ENCODE peak calls at places on chromosomes 3 and 15, in ten cellular contexts. K is neural progenitor cell, W is right cardiac atrium, T is Peyer's patch, X is left ventricle myocardium inferior, V is transverse colon, Z is PC-3, B is colonic mucosa, M is sigmoid colon, N is heart right ventricle. C is an unnamed sample. For H3K4me1, the result is how much of the 10 kb centered on the place peaks cover.

GRCh38 chr15:25235391-25235790 is 203.4 kb downstream of the UBE3A start:
- DNase-seq in V (no peak), T (no peak), K (no peak), B (no peak), X (no peak), N (no peak), W (no peak), M (no peak), Z (no peak), C (no peak)

GRCh38 chr3:110530902-110531301 is 540.7 kb upstream of the NECTIN3 start:
- DNase-seq in K (no peak), N (no peak), W (no peak), Z (no peak), V (no peak), T (no peak), X (no peak), B (no peak), M (no peak), C (no peak)

GRCh38 chr3:12423918-12424634 is 60.2 kb upstream of the TSEN2 start:
- DNase-seq in X (no peak), V (no peak), Z (peak), B (no peak), W (peak), N (no peak), K (no peak), M (no peak), T (no peak), C (no peak)

GRCh38 chr3:71045212-71045916 is 538.2 kb downstream of the FOXP1 start:
- DNase-seq in K (no peak), M (no peak), X (no peak), T (no peak), V (no peak), Z (no peak), W (no peak), N (no peak), B (no peak), C (no peak)

GRCh38 chr3:97125902-97126499 is 311.6 kb downstream of the EPHA6 start:
- DNase-seq in X (no peak), K (peak), Z (no peak), N (no peak), B (no peak), V (no peak), W (no peak), M (no peak), T (no peak), C (no peak)

GRCh38 chr15:29044506-29044905 is 158.7 kb downstream of the APBA2 start:
- DNase-seq in N (no peak), X (no peak), W (no peak), V (no peak), B (no peak), T (no peak), K (no peak), M (no peak), Z (no peak), C (no peak)

GRCh38 chr3:125168711-125169410 is 43.7 kb downstream of the SLC12A8 start:
- DNase-seq in V (no peak), N (no peak), T (no peak), M (no peak), X (no peak), K (no peak), B (no peak), Z (no peak), W (no peak), C (no peak)

GRCh38 chr3:42179110-42179725 is 86.8 kb downstream of the CCK start:
- DNase-seq in T (peak), X (no peak), B (peak), M (peak), Z (peak), N (no peak), W (no peak), K (peak), V (peak), C (no peak)

GRCh38 chr3:180680097-180680430 is 775 bp upstream of the CCDC39 start:
- DNase-seq in B (peak), T (no peak), M (no peak), Z (no peak), N (no peak), W (no peak), V (peak), K (peak), X (no peak), C (no peak)

GRCh38 chr3:170054204-170054603 is 16.4 kb downstream of the GPR160 start:
- DNase-seq in M (no peak), B (no peak), T (no peak), V (no peak), N (no peak), X (no peak), K (no peak), Z (peak), W (no peak), C (no peak)

GRCh38 chr3:46017720-46018119 is 9.6 kb downstream of the XCR1 start:
- DNase-seq in B (no peak), X (no peak), W (no peak), N (no peak), Z (no peak), M (no peak), T (no peak), K (no peak), V (no peak), C (no peak)

DNA sequence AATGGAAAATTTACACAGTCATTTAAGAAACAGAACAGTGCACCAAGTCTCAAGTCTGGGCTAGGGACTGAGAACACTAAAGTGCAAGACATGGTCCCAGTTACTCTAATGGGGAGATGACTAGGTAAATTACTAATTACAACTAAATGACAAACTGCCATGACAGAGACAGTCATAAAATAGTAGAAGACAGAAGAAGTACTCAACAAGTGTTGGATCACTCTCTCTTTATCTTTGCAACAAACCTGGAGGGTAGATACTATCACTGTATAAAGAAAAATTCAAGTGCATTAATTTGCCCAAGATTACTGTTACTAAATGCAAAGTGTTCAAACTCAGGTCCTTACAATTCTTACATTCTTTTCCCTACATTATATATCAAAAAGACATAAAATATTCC is 44.7 kb downstream of the DMXL2 start:
- DNase-seq in K (no peak), X (no peak), W (no peak), N (no peak), B (no peak), V (no peak), M (no peak), Z (no peak), T (no peak), C (no peak)
- H3K4me1 ChIP-seq in K (under half), X (under half), W (under half), N (under half), B (under half), V (under half), M (under half), Z (under half), T (under half), C (under half)

GRCh38 chr15:62469478-62469873 is 304.4 kb upstream of the C2CD4B start:
- DNase-seq in K (no peak), M (peak), V (no peak), T (no peak), W (no peak), B (no peak), Z (no peak), N (no peak), X (no peak), C (no peak)
- H3K4me1 ChIP-seq in K (under half), M (under half), V (under half), T (under half), W (under half), B (under half), Z (under half), N (half or more), X (half or more), C (under half)

GRCh38 chr3:152357587-152357986 is 88.9 kb downstream of the MBNL1 start:
- DNase-seq in Z (no peak), V (no peak), X (no peak), N (no peak), W (no peak), K (no peak), M (no peak), T (no peak), B (no peak), C (no peak)
- H3K4me1 ChIP-seq in Z (under half), V (under half), X (half or more), N (under half), W (under half), K (under half), M (under half), T (under half), B (under half), C (under half)

DNA sequence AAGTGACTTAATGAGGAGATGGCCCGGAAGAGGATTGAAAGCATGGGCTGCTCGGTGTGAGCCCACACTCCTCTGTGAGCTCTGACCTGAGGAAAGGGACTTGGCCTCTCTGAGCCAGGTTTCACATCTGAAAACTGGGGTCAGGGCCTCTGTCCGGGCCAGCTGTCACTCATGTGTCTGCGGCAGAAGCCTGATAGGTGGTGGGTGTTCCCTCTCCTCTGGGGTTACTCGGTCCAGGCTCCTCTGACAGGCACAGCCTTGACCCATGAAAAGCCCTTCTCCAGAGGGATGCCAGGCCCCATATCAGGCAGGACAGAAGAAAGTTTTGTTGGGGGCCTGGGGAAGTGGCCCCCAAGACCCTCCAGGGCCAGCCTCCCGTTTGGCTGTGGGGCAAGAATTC is 131.4 kb downstream of the CHSY1 start:
- DNase-seq in B (no peak), M (no peak), N (no peak), W (no peak), V (no peak), K (no peak), Z (no peak), T (no peak), X (no peak), C (no peak)
- H3K4me1 ChIP-seq in B (under half), M (under half), N (under half), W (under half), V (under half), K (under half), Z (under half), T (under half), X (under half), C (under half)

DNA sequence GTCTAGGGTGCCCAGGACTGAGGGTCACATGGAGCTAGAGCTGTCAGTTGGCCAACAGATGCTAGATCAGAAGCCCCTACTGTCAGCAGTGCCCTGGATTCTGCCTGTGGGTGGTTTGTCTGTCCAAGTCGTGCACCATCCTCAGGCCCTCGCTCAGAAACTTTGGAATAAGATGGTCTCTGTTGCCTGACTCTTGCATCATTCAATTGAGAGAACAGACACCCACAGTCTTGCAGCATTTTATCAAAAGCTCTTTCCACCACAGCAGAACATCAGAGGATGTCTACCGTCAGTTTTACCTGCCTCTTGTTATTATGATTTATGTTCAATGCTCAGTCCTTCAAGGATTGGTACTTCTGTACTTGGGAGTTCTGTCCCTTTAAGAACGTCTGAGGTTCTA is 4.6 kb downstream of the AQP9 start:
- DNase-seq in K (no peak), W (no peak), B (no peak), M (no peak), N (no peak), Z (no peak), T (no peak), X (no peak), V (no peak), C (no peak)
- H3K4me1 ChIP-seq in K (under half), W (under half), B (under half), M (under half), N (under half), Z (under half), T (under half), X (under half), V (under half), C (under half)

DNA sequence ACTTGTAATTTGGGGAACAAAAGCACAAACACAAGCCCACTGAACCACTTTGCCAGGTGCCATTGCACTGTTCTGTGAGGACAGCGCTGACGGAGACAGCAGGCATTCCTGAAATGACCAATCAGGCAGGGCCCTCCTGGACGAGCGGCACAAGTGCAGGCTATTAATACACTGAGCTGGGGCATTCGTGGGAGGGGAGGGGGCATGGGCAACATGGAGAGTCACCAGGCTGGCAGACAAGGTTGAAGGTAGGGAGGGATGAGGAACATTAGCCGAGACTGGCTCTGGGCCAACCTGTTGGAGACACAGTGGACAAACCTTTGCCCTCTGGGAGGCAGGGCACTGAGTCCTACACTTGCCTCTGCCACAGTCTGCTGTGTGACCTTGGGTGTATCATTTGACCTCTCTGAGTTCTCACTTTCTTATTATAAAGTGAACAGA is 45.6 kb downstream of the NOX5 start:
- DNase-seq in W (peak), B (peak), V (peak), K (peak), Z (no peak), T (peak), X (peak), M (peak), N (peak), C (no peak)
- H3K4me1 ChIP-seq in W (under half), B (under half), V (under half), K (under half), Z (half or more), T (under half), X (under half), M (under half), N (under half), C (under half)

GRCh38 chr15:76340802-76341365 is 4.3 kb downstream of the ISL2 start:
- DNase-seq in W (no peak), V (peak), B (peak), N (no peak), K (peak), M (no peak), Z (no peak), T (peak), X (no peak), C (no peak)

GRCh38 chr15:76338555-76339301 is 2.2 kb downstream of the ISL2 start:
- DNase-seq in V (no peak), Z (no peak), T (no peak), W (no peak), X (no peak), K (peak), M (no peak), N (no peak), B (no peak), C (no peak)

GRCh38 chr15:76340198-76340801 is 3.7 kb downstream of the ISL2 start:
- DNase-seq in T (peak), V (peak), Z (no peak), M (no peak), X (no peak), N (peak), W (no peak), K (peak), B (no peak), C (no peak)

GRCh38 chr15:76337739-76338554 is 1.4 kb downstream of the ISL2 start:
- DNase-seq in N (no peak), M (no peak), X (no peak), T (no peak), V (peak), B (no peak), W (no peak), Z (no peak), K (peak), C (no peak)

DNA sequence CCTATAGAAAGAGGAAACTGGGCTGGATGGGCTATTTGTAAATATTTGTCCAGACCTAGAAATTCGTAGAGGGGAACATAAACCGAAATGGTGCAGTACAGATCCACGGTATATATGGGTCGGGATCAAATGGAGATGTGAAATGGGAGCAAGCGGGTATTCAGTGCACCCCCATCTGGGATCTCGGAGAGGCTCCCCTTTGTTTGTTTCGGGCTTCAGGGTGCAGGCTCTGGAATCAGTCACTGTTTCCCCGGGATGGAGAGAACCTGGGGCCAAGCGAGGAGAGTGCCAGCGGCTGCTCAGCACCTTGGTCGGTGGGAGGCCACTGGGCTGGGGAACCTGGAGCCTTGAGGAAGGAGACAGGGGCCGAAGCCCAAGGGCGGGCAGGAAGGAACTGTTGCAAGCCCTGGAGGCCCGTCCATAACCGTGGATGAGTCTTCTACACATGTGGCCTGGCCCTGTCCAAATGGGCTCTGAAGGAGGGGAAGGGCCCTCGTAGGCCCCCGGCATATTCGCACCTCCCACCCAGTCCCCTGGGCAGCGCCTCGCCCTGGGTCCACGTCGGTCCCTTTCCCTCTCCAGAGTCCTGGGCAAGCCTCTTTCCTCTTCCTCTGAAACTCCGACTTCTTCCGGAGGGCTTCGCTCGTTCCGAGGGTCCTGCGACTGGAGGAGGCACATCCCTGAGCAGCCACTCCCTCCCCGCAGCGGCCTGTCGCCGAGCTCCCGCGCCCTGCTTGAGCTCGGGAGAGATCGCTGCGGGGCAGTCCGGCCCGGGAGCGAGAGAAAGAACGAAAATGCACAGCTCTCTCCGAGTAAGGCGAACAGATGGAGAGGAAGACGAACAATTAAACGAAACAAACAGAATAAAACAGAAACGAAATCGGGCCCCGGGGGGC is 3.0 kb downstream of the ISL2 start:
- DNase-seq in M (no peak), B (no peak), N (no peak), W (no peak), T (no peak), Z (no peak), X (no peak), V (peak), K (peak), C (no peak)
- H3K4me1 ChIP-seq in M (under half), B (under half), N (half or more), W (under half), T (under half), Z (under half), X (half or more), V (half or more), K (under half), C (under half)

DNA sequence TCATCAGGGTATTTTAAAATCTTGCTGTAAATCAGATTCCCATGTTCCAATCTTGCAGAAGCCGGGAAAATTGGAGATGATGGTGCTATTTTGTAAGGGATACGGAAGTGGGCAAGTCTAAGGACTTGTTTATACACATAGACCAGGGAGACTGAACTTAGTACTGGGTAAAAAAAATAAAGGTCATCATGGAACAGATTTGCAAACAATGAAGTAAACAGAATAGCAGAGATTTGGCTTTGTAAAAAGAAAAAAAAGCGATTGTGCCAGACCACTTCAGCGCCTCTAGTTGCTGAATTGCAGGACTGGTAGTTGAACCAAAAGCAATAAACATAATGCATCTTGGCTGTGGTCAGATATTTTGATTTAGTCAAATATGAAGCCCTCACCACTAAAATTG is 229.1 kb downstream of the TP63 start:
- DNase-seq in K (no peak), X (no peak), Z (no peak), W (no peak), T (no peak), B (no peak), V (no peak), N (no peak), M (no peak), C (no peak)
- H3K4me1 ChIP-seq in K (under half), X (under half), Z (under half), W (under half), T (under half), B (under half), V (under half), N (under half), M (under half), C (under half)

C was measured in GM12878.